ENCODE peak calls at places on chromosome X, in four cellular contexts. A, S, X and R are unnamed samples.

GRCh38 chrX:106284431-106285025 is 116.4 kb downstream of the PWWP3B start:
- DNase-seq in A (no peak), S (no peak), X (no peak), R (no peak)

GRCh38 chrX:119206203-119206602 is 29.9 kb upstream of the PGRMC1 start:
- DNase-seq in X (no peak), S (no peak), A (no peak), R (no peak)

GRCh38 chrX:139691493-139691842 is 16.5 kb downstream of the MCF2 start:
- DNase-seq in X (no peak), A (no peak), S (no peak), R (no peak)

GRCh38 chrX:54494970-54495813 is 842 bp downstream of the FGD1 start:
- DNase-seq in S (no peak), A (no peak), X (no peak), R (no peak)

GRCh38 chrX:101287402-101287801 is 3.7 kb downstream of the TAF7L start:
- DNase-seq in S (no peak), A (no peak), X (no peak), R (no peak)

GRCh38 chrX:25178555-25178954 is 162.8 kb upstream of the ARX start:
- DNase-seq in X (no peak), S (no peak), A (no peak), R (no peak)

GRCh38 chrX:135416546-135416945 is 5.2 kb upstream of the SMIM10L2A start:
- DNase-seq in A (no peak), X (no peak), S (no peak), R (no peak)

GRCh38 chrX:41245641-41246040 is 88.3 kb upstream of the DDX3X start:
- DNase-seq in A (no peak), S (no peak), X (no peak), R (no peak)

GRCh38 chrX:9494806-9495205 is 29.9 kb downstream of the TBL1X start:
- DNase-seq in A (no peak), S (peak), X (no peak), R (no peak)

GRCh38 chrX:13068651-13069050 is 24.2 kb upstream of the FAM9C start:
- DNase-seq in A (no peak), X (no peak), S (no peak), R (no peak)

GRCh38 chrX:13066391-13066790 is 22.0 kb upstream of the FAM9C start:
- DNase-seq in S (no peak), A (no peak), X (no peak), R (no peak)

GRCh38 chrX:13059676-13060499 is 15.5 kb upstream of the FAM9C start:
- DNase-seq in A (no peak), X (no peak), S (no peak), R (no peak)

GRCh38 chrX:13067842-13068241 is 23.4 kb upstream of the FAM9C start:
- DNase-seq in S (no peak), A (no peak), X (no peak), R (no peak)

GRCh38 chrX:13064599-13065143 is 20.3 kb upstream of the FAM9C start:
- DNase-seq in X (no peak), A (no peak), S (peak), R (no peak)
- TF ChIP-seq POLR2AphosphoS5 in X (peak), A (peak), S (peak), R (no peak)

DNA sequence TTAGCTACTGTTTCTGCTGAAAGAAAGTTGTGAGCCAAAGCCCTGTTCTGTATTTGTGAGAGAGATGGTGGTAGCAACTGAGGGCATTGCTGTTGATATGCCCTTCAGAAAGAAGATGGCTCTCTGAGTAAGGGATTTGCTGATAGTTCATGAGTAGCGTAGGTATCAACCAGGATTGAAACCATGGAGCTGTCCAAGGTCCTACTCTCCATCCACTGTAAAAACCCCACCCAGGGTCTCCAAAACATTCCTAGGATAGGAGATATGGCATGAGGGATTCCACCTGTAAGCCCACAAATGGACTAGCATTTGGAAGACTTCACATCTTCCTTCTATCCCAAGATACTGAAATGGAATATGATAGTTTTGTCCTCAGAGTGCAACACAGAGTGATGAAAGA is 277.1 kb upstream of the PRKX start:
- DNase-seq in S (no peak), X (no peak), A (no peak), R (no peak)
- H3K27ac ChIP-seq in S (no peak), X (no peak), A (no peak), R (no peak)

DNA sequence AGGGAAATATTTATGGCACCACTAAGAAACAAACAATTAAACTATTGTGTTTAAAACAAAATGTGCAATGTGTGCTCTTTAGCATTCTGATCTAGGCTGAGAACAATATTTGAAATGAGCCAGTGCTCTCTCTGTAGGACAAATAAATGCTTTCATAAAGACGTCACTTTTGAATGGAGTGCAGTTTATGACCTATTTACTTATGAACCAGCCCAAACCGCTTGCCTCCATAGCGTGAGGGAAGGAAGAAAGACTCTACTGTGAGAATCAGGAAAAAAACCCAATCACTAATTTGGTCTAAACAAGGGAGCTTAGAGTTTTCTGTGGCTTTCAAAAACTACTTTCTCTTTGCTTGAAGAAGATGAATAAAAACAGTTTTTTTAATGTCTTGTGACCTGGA is 39.4 kb downstream of the SAT1 start:
- DNase-seq in S (no peak), X (peak), A (no peak), R (no peak)
- TF ChIP-seq POLR2AphosphoS5 in S (no peak), X (peak), A (no peak), R (no peak)

GRCh38 chrX:49860867-49861535 is 18.3 kb upstream of the USP27X start:
- DNase-seq in X (no peak), S (no peak), A (no peak), R (no peak)
- H3K27ac ChIP-seq in X (no peak), S (no peak), A (no peak), R (no peak)

GRCh38 chrX:45506149-45506768 is 305.6 kb upstream of the DIPK2B start:
- DNase-seq in S (no peak), X (no peak), A (no peak), R (no peak)
- TF ChIP-seq POLR2AphosphoS5 in S (peak), X (peak), A (no peak), R (no peak)

GRCh38 chrX:40169193-40170086 is 71.7 kb upstream of the BCOR start:
- DNase-seq in A (no peak), S (peak), X (peak), R (no peak)
- H3K27ac ChIP-seq in A (peak), S (peak), X (peak), R (no peak)